ENCODE peak calls at places on chromosomes 7 and 10, in six cellular contexts. Y is neural progenitor cell, W is suprapubic skin, T is lower lobe of right lung, F is upper lobe of left lung, L is SK-N-SH. S is an unnamed sample.

GRCh38 chr10:21171197-21171935 is 274.3 kb upstream of the NEBL start:
- DNase-seq in Y (peak; percentile 47), F (no peak), T (no peak), W (no peak), L (peak; percentile 66), S (no peak)

GRCh38 chr7:42575161-42575560 is 336.7 kb downstream of the C7orf25 start:
- DNase-seq in W (no peak), F (no peak), T (no peak), L (no peak), Y (no peak), S (no peak)

GRCh38 chr10:131464789-131465188 is 153.3 kb upstream of the TCERG1L start:
- DNase-seq in T (no peak), F (no peak), W (no peak), Y (no peak), L (no peak), S (no peak)

GRCh38 chr10:102744374-102745051 is 765 bp downstream of the WBP1L start:
- DNase-seq in L (no peak), Y (no peak), T (no peak), W (peak; percentile 74), F (no peak), S (peak; percentile 32)

GRCh38 chr7:10483671-10484070 is 490.0 kb upstream of the PHF14 start:
- DNase-seq in T (no peak), F (no peak), L (no peak), Y (no peak), W (no peak), S (no peak)

GRCh38 chr10:97880109-97880508 is 30.5 kb downstream of the GOLGA7B start:
- DNase-seq in Y (no peak), F (no peak), L (no peak), T (no peak), W (no peak), S (no peak)

GRCh38 chr7:25180946-25181345 is 47.3 kb downstream of the NPVF start:
- DNase-seq in W (no peak), L (no peak), F (no peak), T (no peak), Y (peak; percentile 8), S (no peak)

GRCh38 chr7:113010377-113010776 is 76.2 kb downstream of the GPR85 start:
- DNase-seq in W (no peak), L (peak; percentile 68), F (no peak), T (no peak), Y (no peak), S (no peak)

GRCh38 chr10:120479506-120479905 is 22.5 kb downstream of the PLPP4 start:
- DNase-seq in Y (no peak), T (no peak), F (no peak), W (no peak), L (no peak), S (no peak)

GRCh38 chr7:98418271-98418635 is 17.4 kb upstream of the BAIAP2L1 start:
- DNase-seq in T (no peak), L (no peak), Y (no peak), F (no peak), W (no peak), S (no peak)

GRCh38 chr7:12434012-12434642 is 30.5 kb upstream of the VWDE start:
- DNase-seq in L (peak; percentile 29), F (no peak), W (no peak), T (no peak), Y (no peak), S (no peak)

GRCh38 chr10:103047381-103047780 is 129.3 kb downstream of the CNNM2 start:
- DNase-seq in L (no peak), T (no peak), W (no peak), Y (no peak), F (no peak), S (no peak)

GRCh38 chr7:12212051-12212485 is 974 bp downstream of the TMEM106B start:
- DNase-seq in Y (peak; percentile 43), L (peak; percentile 16), T (no peak), F (no peak), W (no peak), S (peak; percentile 12)

GRCh38 chr10:92075829-92076228 is 152.3 kb downstream of the BTAF1 start:
- DNase-seq in F (no peak), W (no peak), T (no peak), L (no peak), Y (no peak), S (no peak)

GRCh38 chr7:506921-507622 is 12.6 kb downstream of the PDGFA start:
- DNase-seq in F (peak; percentile 52), L (no peak), T (peak; percentile 24), W (peak; percentile 54), Y (no peak), S (no peak)

GRCh38 chr7:28299556-28299955 is 112.8 kb upstream of the CREB5 start:
- DNase-seq in T (no peak), W (no peak), L (no peak), F (no peak), Y (no peak), S (no peak)

GRCh38 chr7:106369349-106369748 is 84.6 kb upstream of the NAMPT start:
- DNase-seq in Y (no peak), W (no peak), L (no peak), F (no peak), T (no peak), S (no peak)

GRCh38 chr10:28761084-28761875 is 84.0 kb downstream of the BAMBI start:
- DNase-seq in W (no peak), Y (no peak), F (no peak), L (no peak), T (no peak), S (no peak)

GRCh38 chr10:114042895-114043531 is 653 bp upstream of the ADRB1 start:
- DNase-seq in T (peak; percentile 69), L (peak; percentile 47), F (no peak), Y (peak; percentile 67), W (peak; percentile 68), S (peak; percentile 40)

GRCh38 chr10:110209926-110210662 is 2.7 kb downstream of the MXI1 start:
- DNase-seq in T (peak; percentile 69), L (peak; percentile 82), Y (peak; percentile 53), W (peak; percentile 82), F (peak; percentile 92), S (peak; percentile 56)

GRCh38 chr10:33234779-33235178 is 99.7 kb downstream of the NRP1 start:
- DNase-seq in Y (no peak), W (no peak), T (no peak), L (peak; percentile 28), F (no peak), S (no peak)

GRCh38 chr10:7239312-7239985 is 171.4 kb downstream of the SFMBT2 start:
- DNase-seq in T (no peak), Y (no peak), F (no peak), W (no peak), L (no peak), S (no peak)

GRCh38 chr7:70647801-70648491 is 484.0 kb upstream of the GALNT17 start:
- DNase-seq in L (no peak), W (no peak), F (no peak), T (no peak), Y (no peak), S (no peak)

GRCh38 chr7:37694208-37695080 is 10.9 kb downstream of the GPR141 start:
- DNase-seq in Y (peak; percentile 21), W (no peak), T (peak; percentile 58), F (no peak), L (no peak), S (peak; percentile 24)

GRCh38 chr7:20340839-20341238 is 10.1 kb downstream of the ITGB8 start:
- DNase-seq in Y (peak; percentile 73), L (no peak), T (no peak), W (no peak), F (no peak), S (no peak)

GRCh38 chr7:92259062-92259461 is 13.3 kb downstream of the ANKIB1 start:
- DNase-seq in T (no peak), F (no peak), W (no peak), L (no peak), Y (no peak), S (no peak)

GRCh38 chr7:92255308-92255707 is 9.5 kb downstream of the ANKIB1 start:
- DNase-seq in T (no peak), L (no peak), Y (no peak), F (no peak), W (no peak), S (no peak)

GRCh38 chr7:92260248-92260781 is 14.5 kb downstream of the ANKIB1 start:
- DNase-seq in T (no peak), Y (no peak), W (no peak), L (no peak), F (no peak), S (no peak)

DNA sequence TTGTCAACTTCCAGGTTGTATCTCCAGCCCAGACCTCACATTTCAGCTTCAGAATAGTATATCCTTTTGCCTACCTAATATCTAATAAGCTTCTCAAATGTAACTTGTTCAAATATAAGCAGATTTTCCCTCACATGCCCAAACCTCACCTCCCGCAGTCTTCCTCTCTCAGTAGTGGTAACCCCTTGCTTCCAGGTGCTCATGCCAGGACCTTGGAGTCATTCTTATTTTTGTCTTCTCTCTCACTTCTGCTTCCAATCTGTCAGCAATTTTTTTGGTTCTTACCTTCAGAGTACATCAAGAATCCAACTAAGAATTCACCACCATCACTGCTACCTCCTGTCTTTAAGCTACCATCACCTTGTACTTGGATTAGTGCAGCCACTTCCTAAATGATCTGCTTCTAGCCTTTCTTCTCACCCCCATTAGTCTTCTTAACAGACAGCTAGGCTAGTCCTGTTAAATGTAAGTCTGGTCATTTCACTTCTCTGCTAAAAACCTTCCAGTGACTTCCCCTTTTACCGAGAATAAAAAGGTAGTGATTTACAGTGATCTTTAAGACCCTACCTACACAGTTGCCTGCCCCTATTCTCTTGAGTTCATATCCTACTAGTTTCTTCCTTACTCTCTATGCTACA is 14.0 kb downstream of the ANKIB1 start:
- DNase-seq in Y (no peak), F (no peak), W (no peak), L (no peak), T (no peak), S (no peak)
- H3K4me3 ChIP-seq in Y (no peak overlapping the region), F (no peak overlapping the region), W (no peak overlapping the region), L (no peak overlapping the region), T (no peak overlapping the region), S (no peak overlapping the region)

GRCh38 chr7:19284136-19284535 is 138.9 kb upstream of the FERD3L start:
- DNase-seq in T (no peak), L (no peak), F (no peak), W (no peak), Y (no peak), S (no peak)
- TF ChIP-seq CTCF in T (no peak), L (no peak), F (no peak), W (no peak), Y (no peak), S (no peak)

DNA sequence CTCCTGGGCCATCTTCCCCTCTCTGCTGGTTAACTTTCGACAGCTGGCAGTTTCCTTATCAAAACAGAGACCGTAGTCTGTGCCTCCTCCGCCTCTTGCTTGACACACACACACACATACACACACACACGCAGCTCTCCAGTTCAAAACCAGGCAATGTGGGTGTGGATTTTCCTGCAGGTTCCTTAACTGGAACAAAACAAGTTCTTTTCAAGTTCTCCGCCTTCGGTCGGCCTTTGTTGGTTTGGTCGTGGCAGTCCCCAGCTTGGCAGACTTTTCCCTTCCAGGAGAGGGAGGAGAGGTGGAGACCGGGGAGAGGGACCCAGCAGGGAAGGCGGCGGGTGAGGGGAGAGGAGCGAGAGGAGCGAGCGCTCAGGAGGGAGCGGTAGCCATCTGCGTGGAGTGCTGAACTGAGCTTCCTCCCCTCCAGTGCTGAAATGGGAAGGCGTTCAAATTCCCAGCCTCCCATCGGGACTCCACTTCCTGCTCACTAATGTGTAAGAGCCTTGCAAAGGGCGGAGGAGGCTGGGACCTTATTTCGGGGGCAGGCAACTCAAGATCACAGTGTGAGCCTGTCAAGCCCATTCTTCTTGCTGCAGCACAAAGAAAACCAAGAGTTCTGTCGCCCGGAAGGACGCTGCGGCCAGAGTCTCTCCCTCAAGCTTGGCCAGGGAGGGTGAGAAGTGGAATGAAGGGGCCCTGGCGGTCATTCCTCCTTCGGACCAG is 120.6 kb downstream of the PRPF18 start:
- DNase-seq in F (peak; percentile 53), L (no peak), W (peak; percentile 78), Y (peak; percentile 88), T (peak; percentile 58), S (peak; percentile 76)
- H3K4me1 ChIP-seq in F (peaks cover 33% of the 10 kb centered on the region), L (peaks cover 5% of the 10 kb centered on the region), W (peaks cover 68% of the 10 kb centered on the region), Y (peaks cover 58% of the 10 kb centered on the region), T (peaks cover 47% of the 10 kb centered on the region), S (peaks cover 18% of the 10 kb centered on the region)

GRCh38 chr7:23012186-23012585 is 1.7 kb downstream of the HYCC1 start:
- DNase-seq in W (no peak), Y (no peak), T (no peak), L (no peak), F (no peak), S (no peak)
- H3K4me3 ChIP-seq in W (peak overlapping the region; percentile 96), Y (peak overlapping the region; percentile 85), T (peak overlapping the region; percentile 85), L (no peak overlapping the region), F (no peak overlapping the region), S (no peak overlapping the region)